ENCODE peak calls at places on chromosome 9, in five cellular contexts. F, Y, A, G and Q are unnamed samples.

GRCh38 chr9:134557331-134557730 is 84.3 kb upstream of the COL5A1 start:
- DNase-seq in F (peak), Y (peak), A (no peak), G (no peak), Q (no peak)

GRCh38 chr9:114122152-114122615 is 23.1 kb upstream of the KIF12 start:
- DNase-seq in F (no peak), Y (no peak), A (no peak), G (no peak), Q (no peak)

GRCh38 chr9:78605029-78605930 is 308.4 kb downstream of the PSAT1 start:
- DNase-seq in F (no peak), Y (no peak), A (no peak), G (no peak), Q (no peak)

GRCh38 chr9:93260290-93261066 is 76.5 kb downstream of the WNK2 start:
- DNase-seq in F (peak), Y (no peak), A (no peak), G (no peak), Q (no peak)

GRCh38 chr9:97078362-97078761 is 39.4 kb upstream of the CTSV start:
- DNase-seq in F (no peak), Y (no peak), A (no peak), G (no peak), Q (no peak)

GRCh38 chr9:99488109-99489042 is 266.3 kb downstream of the SEC61B start:
- DNase-seq in F (peak), Y (no peak), A (no peak), G (no peak), Q (no peak)

GRCh38 chr9:82934949-82935348 is 128.0 kb downstream of the RASEF start:
- DNase-seq in F (no peak), Y (no peak), A (no peak), G (no peak), Q (peak)

GRCh38 chr9:17600962-17601593 is 22.2 kb downstream of the SH3GL2 start:
- DNase-seq in F (no peak), Y (no peak), A (no peak), G (no peak), Q (no peak)

GRCh38 chr9:113446323-113446740 is 17.2 kb upstream of the RGS3 start:
- DNase-seq in F (no peak), Y (no peak), A (no peak), G (peak), Q (no peak)

GRCh38 chr9:86126998-86127972 is 27.9 kb upstream of the GOLM1 start:
- DNase-seq in F (peak), Y (peak), A (no peak), G (peak), Q (peak)

GRCh38 chr9:7305677-7306076 is 493.9 kb downstream of the DMAC1 start:
- DNase-seq in F (no peak), Y (no peak), A (no peak), G (no peak), Q (no peak)

GRCh38 chr9:109513871-109514270 is 15.8 kb upstream of the PTPN3 start:
- DNase-seq in F (no peak), Y (no peak), A (no peak), G (no peak), Q (no peak)

GRCh38 chr9:92615790-92616189 is 54.1 kb downstream of the IPPK start:
- DNase-seq in F (peak), Y (no peak), A (no peak), G (no peak), Q (no peak)

GRCh38 chr9:5773324-5773999 is 59.5 kb downstream of the ERMP1 start:
- DNase-seq in F (no peak), Y (no peak), A (no peak), G (no peak), Q (no peak)

GRCh38 chr9:136726631-136727191 is 14.3 kb downstream of the DIPK1B start:
- DNase-seq in F (no peak), Y (no peak), A (no peak), G (no peak), Q (peak)

GRCh38 chr9:19155106-19155999 is 28.1 kb upstream of the PLIN2 start:
- DNase-seq in F (no peak), Y (no peak), A (no peak), G (no peak), Q (no peak)